ENCODE peak calls at places on chromosomes 11 and 22, in four cellular contexts. M is BJ; E is esophagus squamous epithelium; P is CD4-positive, alpha-beta T cell. K is an unnamed sample.

GRCh38 chr22:46422896-46423295 is 87.4 kb downstream of the TRMU start:
- DNase-seq in M (no peak), P (no peak), E (no peak), K (no peak)

GRCh38 chr11:115132829-115133228 is 371.4 kb downstream of the CADM1 start:
- DNase-seq in P (no peak), M (no peak), E (no peak), K (no peak)

GRCh38 chr11:36008576-36008975 is 64.7 kb downstream of the LDLRAD3 start:
- DNase-seq in E (no peak), M (no peak), P (no peak), K (no peak)

GRCh38 chr11:14969922-14970323 is 2.2 kb downstream of the CALCA start:
- DNase-seq in P (peak; percentile 7), E (no peak), M (no peak), K (no peak)

GRCh38 chr11:70265341-70265740 is 5.1 kb upstream of the PPFIA1 start:
- DNase-seq in P (no peak), E (no peak), M (no peak), K (no peak)

GRCh38 chr11:117022526-117022925 is 75.7 kb downstream of the SIK3 start:
- DNase-seq in P (no peak), E (no peak), M (no peak), K (no peak)

GRCh38 chr11:107018274-107018901 is at the start of gene GUCY1A2:
- DNase-seq in E (no peak), M (no peak), P (no peak), K (no peak)

GRCh38 chr22:29224121-29224858 is 18.6 kb downstream of the EMID1 start:
- DNase-seq in M (no peak), E (no peak), P (no peak), K (no peak)

GRCh38 chr11:129115652-129116585 is 76.2 kb downstream of the ARHGAP32 start:
- DNase-seq in P (no peak), E (no peak), M (no peak), K (no peak)

GRCh38 chr11:9535189-9535781 is 38.2 kb upstream of the WEE1 start:
- DNase-seq in E (no peak), P (peak; percentile 71), M (peak; percentile 38), K (peak; percentile 77)

GRCh38 chr11:2693851-2694261 is 5.9 kb downstream of the KCNQ1OT1 start:
- DNase-seq in E (no peak), M (no peak), P (no peak), K (no peak)

GRCh38 chr11:117185739-117186430 is 7.3 kb downstream of the SIDT2 start:
- DNase-seq in M (no peak), P (no peak), E (no peak), K (no peak)

GRCh38 chr11:67054851-67055523 is 1.7 kb upstream of the RHOD start:
- DNase-seq in E (no peak), M (no peak), P (no peak), K (no peak)

GRCh38 chr11:23497040-23497439 is 636.8 kb upstream of the CCDC179 start:
- DNase-seq in M (no peak), P (no peak), E (no peak), K (no peak)

GRCh38 chr11:67494371-67495233 is 10.6 kb downstream of the PITPNM1 start:
- DNase-seq in P (no peak), M (no peak), E (no peak), K (no peak)

GRCh38 chr22:43582394-43582793 is 170.6 kb downstream of the MPPED1 start:
- DNase-seq in M (no peak), E (no peak), P (no peak), K (no peak)

GRCh38 chr11:35683728-35684339 is 21.3 kb downstream of the TRIM44 start:
- DNase-seq in M (no peak), P (no peak), E (no peak), K (no peak)

GRCh38 chr22:19125474-19126308 is 3.5 kb upstream of the DGCR2 start:
- DNase-seq in E (no peak), M (no peak), P (no peak), K (no peak)

GRCh38 chr11:58650496-58650895 is 28.0 kb downstream of the CNTF start:
- DNase-seq in P (no peak), M (no peak), E (no peak), K (no peak)

GRCh38 chr11:73958521-73959141 is 7.8 kb downstream of the DNAJB13 start:
- DNase-seq in E (no peak), P (no peak), M (no peak), K (no peak)

GRCh38 chr11:24386551-24387404 is 110.1 kb upstream of the LUZP2 start:
- DNase-seq in E (no peak), M (no peak), P (no peak), K (no peak)

GRCh38 chr11:13327421-13327820 is 49.8 kb downstream of the BMAL1 start:
- DNase-seq in E (no peak), P (no peak), M (no peak), K (no peak)

GRCh38 chr11:27468643-27469332 is 3.8 kb downstream of the LGR4 start:
- DNase-seq in M (peak; percentile 22), P (no peak), E (no peak), K (no peak)

GRCh38 chr11:67119577-67120391 is 721 bp downstream of the KDM2A start:
- DNase-seq in P (no peak), E (no peak), M (no peak), K (peak; percentile 24)

GRCh38 chr22:37817705-37818311 is 5.4 kb upstream of the GALR3 start:
- DNase-seq in E (no peak), P (peak; percentile 79), M (no peak), K (peak; percentile 85)

GRCh38 chr11:120839201-120839600 is 184.7 kb upstream of the TBCEL start:
- DNase-seq in E (no peak), M (no peak), P (no peak), K (no peak)

GRCh38 chr11:47130541-47130940 is 46.1 kb downstream of the ARFGAP2 start:
- DNase-seq in E (no peak), M (no peak), P (no peak), K (no peak)

GRCh38 chr11:124899376-124900145 is 1.9 kb upstream of the ROBO4 start:
- DNase-seq in M (no peak), P (no peak), E (no peak), K (no peak)

GRCh38 chr11:34198523-34198922 is 93.1 kb downstream of the NAT10 start:
- DNase-seq in P (no peak), M (no peak), E (no peak), K (no peak)

GRCh38 chr11:126346586-126346940 is 8.9 kb upstream of the ST3GAL4 start:
- DNase-seq in P (no peak), E (no peak), M (no peak), K (no peak)

GRCh38 chr11:80838153-80838552 is 1397.3 kb upstream of the TENM4 start:
- DNase-seq in E (no peak), P (no peak), M (no peak), K (no peak)

GRCh38 chr11:132960679-132961078 is 571.6 kb downstream of the OPCML start:
- DNase-seq in E (no peak), P (no peak), M (no peak), K (no peak)

GRCh38 chr11:109619498-109619897 is 197.5 kb downstream of the C11orf87 start:
- DNase-seq in E (no peak), M (no peak), P (no peak), K (no peak)

GRCh38 chr11:113730887-113731726 is 25.0 kb upstream of the TMPRSS5 start:
- DNase-seq in E (no peak), P (no peak), M (peak; percentile 9), K (no peak)

GRCh38 chr11:57417056-57417455 is 9.9 kb downstream of the SLC43A3 start:
- DNase-seq in P (no peak), E (no peak), M (no peak), K (no peak)

GRCh38 chr22:19523240-19524169 is 705 bp downstream of the CLDN5 start:
- DNase-seq in P (no peak), M (no peak), E (no peak), K (no peak)

GRCh38 chr11:128837627-128838026 is 29.5 kb downstream of the KCNJ1 start:
- DNase-seq in P (no peak), M (no peak), E (no peak), K (no peak)

GRCh38 chr22:30809086-30809485 is 114.4 kb downstream of the OSBP2 start:
- DNase-seq in P (no peak), M (no peak), E (no peak), K (no peak)

GRCh38 chr22:37016134-37016910 is 2.9 kb downstream of the TST start:
- DNase-seq in M (no peak), P (no peak), E (no peak), K (no peak)

GRCh38 chr22:22552630-22553029 is 6.4 kb downstream of the PRAME start:
- DNase-seq in P (no peak), E (no peak), M (no peak), K (no peak)
- TF ChIP-seq CTCF in P (no peak), E (no peak), M (no peak), K (no peak)

DNA sequence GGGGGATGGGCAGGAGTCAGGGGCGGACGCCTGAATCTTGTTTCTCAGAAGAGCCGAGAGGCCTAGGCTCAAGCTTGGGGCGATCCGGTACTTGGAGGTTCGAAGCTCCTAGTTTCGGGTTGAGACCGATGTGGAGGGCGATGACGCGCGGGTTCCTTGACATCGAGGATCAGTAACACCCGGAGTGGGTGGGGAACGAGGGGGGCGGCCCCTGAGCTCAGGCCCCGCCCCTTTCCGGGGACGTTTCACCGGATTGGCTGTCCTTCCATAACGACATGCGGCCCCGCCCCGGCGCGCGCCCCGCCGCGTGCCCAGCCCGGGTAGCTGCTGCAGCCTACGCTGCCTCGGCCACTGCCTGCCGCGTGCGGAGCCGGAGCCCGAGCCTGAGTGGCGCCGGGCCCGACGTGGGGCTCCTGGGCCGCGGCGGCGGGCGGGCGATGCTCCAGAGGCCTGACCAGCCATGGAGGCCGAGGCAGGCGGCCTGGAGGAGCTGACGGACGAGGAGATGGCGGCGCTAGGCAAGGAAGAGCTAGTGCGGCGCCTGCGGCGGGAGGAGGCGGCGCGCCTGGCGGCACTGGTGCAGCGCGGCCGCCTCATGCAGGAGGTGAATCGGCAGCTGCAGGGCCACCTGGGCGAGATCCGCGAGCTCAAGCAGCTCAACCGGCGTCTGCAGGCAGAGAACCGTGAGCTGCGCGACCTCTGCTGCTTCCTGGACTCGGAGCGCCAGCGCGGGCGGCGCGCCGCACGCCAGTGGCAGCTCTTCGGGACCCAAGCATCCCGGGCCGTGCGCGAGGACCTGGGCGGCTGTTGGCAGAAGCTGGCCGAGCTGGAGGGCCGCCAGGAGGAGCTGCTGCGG is at the start of gene CCDC85B:
- DNase-seq in P (peak; percentile 97), M (peak; percentile 84), E (peak; percentile 91), K (peak; percentile 99)
- TF ChIP-seq CTCF in P (peak; percentile 28), M (no peak), E (no peak), K (no peak)

DNA sequence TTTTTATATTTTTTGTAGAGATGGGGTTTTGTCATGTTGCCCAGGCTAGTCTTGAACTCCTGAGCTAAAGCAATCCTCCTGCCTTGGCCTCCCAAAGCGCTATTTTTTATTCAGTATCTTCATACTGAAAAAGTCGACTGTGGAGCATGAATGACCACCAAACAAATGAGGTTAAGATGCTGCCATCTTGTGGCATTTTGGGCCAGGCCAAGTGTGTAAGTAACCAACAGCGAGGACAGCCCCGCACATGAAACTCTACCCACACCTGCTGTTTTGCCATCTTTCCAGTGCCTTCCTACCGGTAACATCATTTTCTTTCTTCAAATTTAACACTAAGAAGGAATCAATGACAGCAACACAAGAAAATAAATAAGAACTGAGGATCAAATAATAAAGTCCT is 32.2 kb upstream of the AQP11 start:
- DNase-seq in M (no peak), P (no peak), E (no peak), K (no peak)
- TF ChIP-seq CTCF in M (no peak), P (no peak), E (no peak), K (no peak)

GRCh38 chr11:62505112-62505783 is 41.4 kb downstream of the AHNAK start:
- DNase-seq in M (no peak), E (no peak), P (no peak), K (no peak)
- TF ChIP-seq CTCF in M (no peak), E (no peak), P (no peak), K (no peak)

K was measured in natural killer cell.